ENCODE peak calls at places on chromosomes 4 and X, in seven cellular contexts. A is pancreas, W is tibial artery, F is right lobe of liver, S is Karpas-422, J is MM.1S, B is neuronal stem cell. I is an unnamed sample. For H3K36me3, the result is how much of the 10 kb centered on the place peaks cover.

GRCh38 chr4:154018659-154019058 is 229.8 kb upstream of the SFRP2 start:
- DNase-seq in A (no peak), S (peak), B (peak), F (no peak), J (no peak), W (no peak), I (peak)

GRCh38 chr4:14856076-14856926 is 146.0 kb upstream of the CPEB2 start:
- DNase-seq in B (no peak), J (no peak), W (peak), A (no peak), F (no peak), S (no peak), I (no peak)

GRCh38 chr4:53221832-53222480 is 143.9 kb downstream of the SCFD2 start:
- DNase-seq in J (no peak), S (no peak), F (no peak), A (no peak), W (no peak), B (no peak), I (no peak)

GRCh38 chr4:97153042-97153441 is 990.2 kb downstream of the STPG2 start:
- DNase-seq in A (no peak), B (no peak), W (no peak), S (peak), J (peak), F (no peak), I (peak)

GRCh38 chr4:2750719-2751605 is 5.2 kb downstream of the TNIP2 start:
- DNase-seq in F (no peak), W (no peak), B (no peak), J (no peak), S (no peak), A (no peak), I (peak)

GRCh38 chrX:131626681-131627296 is 82.9 kb downstream of the OR13H1 start:
- DNase-seq in F (no peak), B (no peak), J (no peak), W (no peak), S (peak), A (no peak), I (peak)

GRCh38 chrX:109826954-109827708 is 94.1 kb upstream of the ACSL4 start:
- DNase-seq in J (no peak), W (no peak), S (no peak), A (no peak), F (no peak), B (no peak), I (no peak)

GRCh38 chrX:110847334-110847733 is 51.7 kb upstream of the CHRDL1 start:
- DNase-seq in J (peak), A (no peak), B (peak), S (peak), W (no peak), F (no peak), I (peak)

GRCh38 chr4:101192244-101192643 is 155.1 kb downstream of the PPP3CA start:
- DNase-seq in A (no peak), W (no peak), B (no peak), J (no peak), F (no peak), S (no peak), I (no peak)

GRCh38 chr4:147822128-147822527 is 90.2 kb downstream of the ARHGAP10 start:
- DNase-seq in J (no peak), W (peak), S (no peak), A (peak), B (no peak), F (peak), I (no peak)

GRCh38 chrX:131723646-131724045 is 179.8 kb downstream of the OR13H1 start:
- DNase-seq in B (no peak), W (no peak), S (no peak), F (no peak), J (no peak), A (no peak), I (no peak)

GRCh38 chr4:121738780-121739547 is 26.0 kb downstream of the SMIM43 start:
- DNase-seq in A (no peak), J (no peak), F (no peak), W (no peak), B (no peak), S (no peak), I (no peak)

GRCh38 chr4:528296-528695 is 29.3 kb downstream of the PIGG start:
- DNase-seq in B (no peak), S (no peak), F (no peak), J (no peak), W (no peak), A (no peak), I (no peak)
- H3K36me3 ChIP-seq in B (under half), S (half or more), F (under half), J (under half), W (half or more), A (under half), I (under half)

GRCh38 chr4:89296871-89297270 is 10.7 kb downstream of the GPRIN3 start:
- DNase-seq in F (no peak), J (peak), S (no peak), B (no peak), W (no peak), A (no peak), I (no peak)
- H3K4me3 ChIP-seq in F (no peak), J (peak), S (no peak), B (no peak), W (no peak), A (no peak), I (no peak)

DNA sequence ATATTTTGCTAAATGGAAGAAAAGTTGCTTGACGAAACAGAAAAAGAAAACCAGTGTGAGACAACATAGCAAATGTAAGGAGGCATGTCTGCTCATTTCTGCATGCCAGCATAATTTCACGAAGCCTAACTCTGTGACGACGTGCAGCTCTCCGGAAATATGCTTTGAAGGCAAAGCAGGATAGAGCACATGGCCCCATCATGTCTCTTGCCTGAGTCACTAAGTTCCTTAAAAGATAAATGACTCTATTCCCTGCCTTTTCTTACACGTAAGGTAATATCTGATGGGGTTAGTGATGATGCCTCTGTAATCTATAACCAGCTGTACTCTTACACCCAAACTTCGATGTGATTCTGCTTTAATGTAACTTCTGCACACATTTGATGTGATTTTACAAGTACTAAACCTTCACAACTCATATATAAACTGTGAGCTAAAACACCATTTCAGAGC is 64.5 kb downstream of the ANXA3 start:
- DNase-seq in J (no peak), W (no peak), A (no peak), B (no peak), S (no peak), F (no peak), I (no peak)
- H3K36me3 ChIP-seq in J (under half), W (under half), A (under half), B (under half), S (under half), F (under half), I (under half)

DNA sequence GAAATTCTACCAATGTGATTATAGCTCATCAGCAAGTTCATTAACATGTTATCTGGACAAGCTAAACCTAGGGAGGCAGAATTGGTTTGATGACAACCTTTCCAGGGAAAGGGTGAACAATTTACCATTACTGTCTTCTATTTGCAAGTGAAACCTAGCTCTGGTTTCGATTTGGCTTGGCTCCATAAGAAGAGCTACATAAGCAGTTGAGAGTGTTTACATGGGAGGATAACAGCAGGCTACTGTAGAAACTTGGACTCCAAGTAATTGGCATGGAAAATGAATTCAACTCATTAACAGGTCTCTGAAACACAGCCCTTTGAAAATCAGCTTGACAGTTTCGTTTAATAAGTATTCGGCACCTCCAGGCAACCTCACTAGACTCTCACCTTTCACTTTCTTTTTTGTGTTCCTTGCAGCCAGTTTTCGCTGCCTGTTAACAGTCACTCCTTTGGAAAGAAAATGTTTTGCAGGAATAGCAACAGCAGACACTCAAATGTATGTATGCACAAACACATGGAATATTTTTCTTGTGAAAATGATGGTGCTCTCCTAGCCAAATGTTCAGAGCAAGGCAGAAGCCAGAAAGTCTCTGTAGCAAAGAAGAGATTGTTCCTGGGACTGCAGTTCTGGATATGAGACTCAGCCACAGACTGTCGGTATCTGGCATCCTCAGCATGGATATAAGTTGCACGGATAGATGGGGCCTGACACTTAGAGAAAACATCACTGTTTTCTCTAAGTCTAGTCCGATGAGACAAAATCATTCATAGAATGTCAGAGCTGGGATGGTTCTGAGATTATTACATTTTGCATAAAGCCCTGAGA is 27.5 kb downstream of the POU3F4 start:
- DNase-seq in J (peak), A (no peak), S (no peak), B (no peak), F (no peak), W (no peak), I (no peak)
- H3K4me3 ChIP-seq in J (peak), A (no peak), S (peak), B (no peak), F (no peak), W (no peak), I (no peak)

DNA sequence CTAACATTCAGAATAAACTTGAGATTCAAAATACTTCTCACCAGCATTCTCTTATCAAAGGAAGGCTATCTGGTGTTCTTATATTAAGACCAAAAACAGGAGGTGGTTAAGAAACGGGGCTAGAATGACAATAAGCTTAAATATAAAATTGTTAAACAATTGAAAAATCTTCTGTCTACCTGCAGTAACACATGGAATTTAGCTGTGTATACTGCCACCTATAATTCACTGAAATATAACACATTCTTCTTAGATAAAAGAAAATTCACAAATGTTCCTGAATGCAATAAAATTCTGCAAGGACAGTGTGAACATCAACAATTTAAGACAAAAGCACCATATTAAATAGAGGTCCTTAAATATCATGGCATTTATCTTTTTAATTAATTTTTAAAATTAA is 11.5 kb upstream of the PCDH10 start:
- DNase-seq in S (no peak), F (no peak), A (no peak), B (no peak), J (no peak), W (no peak), I (no peak)
- H3K36me3 ChIP-seq in S (under half), F (under half), A (under half), B (under half), J (under half), W (under half), I (under half)

GRCh38 chrX:132958086-132958703 is at the start of gene HS6ST2:
- DNase-seq in J (no peak), S (no peak), W (no peak), A (peak), F (no peak), B (peak), I (peak)
- H3K4me3 ChIP-seq in J (peak), S (no peak), W (peak), A (peak), F (no peak), B (peak), I (peak)

GRCh38 chrX:65741823-65742222 is 74.4 kb downstream of the MSN start:
- DNase-seq in B (no peak), A (no peak), W (no peak), S (no peak), F (no peak), J (no peak), I (no peak)
- H3K36me3 ChIP-seq in B (under half), A (under half), W (under half), S (under half), F (under half), J (under half), I (under half)

DNA sequence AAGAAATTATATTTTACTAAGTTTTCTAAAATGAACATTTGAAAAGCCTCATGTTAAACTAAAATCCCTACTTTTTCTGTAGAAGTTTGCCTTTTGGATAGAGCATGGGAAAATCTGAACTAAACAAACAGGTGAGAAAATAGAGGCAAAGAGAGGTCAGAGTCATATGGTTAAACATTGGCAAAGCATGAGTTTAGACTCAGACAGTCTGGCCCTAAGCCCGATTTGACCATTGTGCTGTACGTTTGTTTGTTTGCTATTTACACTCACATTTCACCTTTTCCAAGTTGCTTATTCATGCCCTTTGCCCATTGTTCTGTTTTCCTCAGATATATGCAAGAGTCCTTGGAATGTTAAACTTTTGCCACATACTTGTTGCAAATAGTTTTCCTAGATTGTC is 85.4 kb downstream of the TIGD2 start:
- DNase-seq in A (no peak), J (no peak), S (no peak), B (no peak), W (no peak), F (no peak), I (no peak)
- H3K4me3 ChIP-seq in A (no peak), J (no peak), S (no peak), B (no peak), W (no peak), F (no peak), I (no peak)

DNA sequence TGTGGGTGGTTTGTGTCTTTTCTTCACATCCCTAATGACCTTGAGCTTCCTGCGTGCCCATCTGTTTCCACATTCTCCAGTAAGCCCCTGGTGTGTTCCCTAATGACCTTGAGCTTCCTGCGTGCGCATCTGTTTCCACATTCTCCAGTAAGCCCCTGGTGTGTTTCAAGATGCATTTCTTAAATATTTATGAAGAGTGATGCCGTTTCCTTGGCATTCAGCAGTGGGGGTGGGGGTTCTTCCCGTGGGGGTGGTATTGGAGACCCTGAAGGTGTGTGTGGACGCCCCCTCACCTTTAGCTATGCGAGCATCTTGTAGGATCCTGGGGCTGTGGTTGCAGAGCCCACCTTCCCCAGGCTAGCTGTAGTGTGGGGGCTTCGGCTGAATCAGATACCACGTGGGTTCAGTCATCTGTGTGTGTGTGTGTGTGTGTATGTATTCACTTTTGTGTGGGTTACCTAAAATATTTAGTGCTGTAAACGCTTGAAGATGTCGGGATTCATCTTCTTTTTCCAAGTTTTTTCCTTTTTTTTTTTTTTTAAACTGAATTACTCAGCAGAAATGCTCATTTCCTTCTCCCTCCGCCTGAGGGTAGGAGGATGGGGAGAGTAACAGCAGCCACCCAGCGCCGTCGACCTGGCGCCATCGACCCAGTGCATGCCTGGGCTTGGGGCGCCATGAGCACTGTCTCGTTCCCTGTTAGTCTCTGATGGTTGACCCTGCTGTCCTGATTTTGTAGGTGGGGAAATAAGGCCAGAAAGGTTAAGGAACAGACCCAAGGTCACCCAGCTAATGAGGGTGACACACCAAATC is 9.9 kb downstream of the NSG1 start:
- DNase-seq in A (no peak), F (no peak), W (no peak), J (no peak), B (no peak), S (no peak), I (no peak)
- H3K36me3 ChIP-seq in A (under half), F (under half), W (under half), J (under half), B (under half), S (under half), I (under half)

DNA sequence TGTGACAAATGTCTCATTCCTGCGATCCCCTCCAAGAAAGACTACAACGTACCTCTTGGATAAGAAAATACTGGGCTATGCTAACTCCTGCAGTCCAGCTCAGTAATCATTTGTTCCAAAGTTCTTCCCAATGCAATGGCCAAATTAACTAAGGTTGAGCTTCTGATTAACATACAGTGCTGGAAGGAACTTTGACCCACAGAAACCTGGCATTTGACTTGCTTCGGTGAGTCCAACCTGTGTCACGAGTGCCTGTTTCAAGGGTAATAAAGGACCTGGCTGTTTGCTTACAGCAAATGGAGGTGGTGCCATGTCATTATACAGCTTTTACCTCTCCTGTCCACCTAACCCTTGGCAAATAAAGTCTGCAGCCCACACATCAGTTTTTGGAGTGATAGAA is 83.2 kb downstream of the RBM47 start:
- DNase-seq in A (no peak), S (no peak), F (peak), B (no peak), W (no peak), J (no peak), I (no peak)
- H3K4me3 ChIP-seq in A (no peak), S (no peak), F (no peak), B (no peak), W (no peak), J (no peak), I (no peak)